ENCODE peak calls at places on chromosome 16, in six cellular contexts. One of them, this sample, is unnamed.

GRCh38 chr16:15829460-15829859 is 27.4 kb downstream of the MYH11 start:
- DNase-seq in RPMI8226: no peak
- DNase-seq in EL: no peak
- DNase-seq in SK-N-DZ: peak
- DNase-seq in Calu3: no peak
- DNase-seq in activated CD4-positive, alpha-beta memory T cell treated with anti-CD3 and anti-CD28 coated beads, Interleukin-2, amount 10 ng/mL, durations not matched to agents 7 days and 5 days: no peak
- DNase-seq in this sample: no peak

GRCh38 chr16:55376045-55376444 is 52.0 kb downstream of the IRX6 start:
- DNase-seq in RPMI8226: no peak
- DNase-seq in SK-N-DZ: no peak
- DNase-seq in activated CD4-positive, alpha-beta memory T cell treated with anti-CD3 and anti-CD28 coated beads, Interleukin-2, amount 10 ng/mL, durations not matched to agents 7 days and 5 days: no peak
- DNase-seq in EL: no peak
- DNase-seq in Calu3: no peak
- DNase-seq in this sample: no peak

GRCh38 chr16:70651524-70651923 is 5.2 kb downstream of the IL34 start:
- DNase-seq in EL: no peak
- DNase-seq in Calu3: no peak
- DNase-seq in activated CD4-positive, alpha-beta memory T cell treated with anti-CD3 and anti-CD28 coated beads, Interleukin-2, amount 10 ng/mL, durations not matched to agents 7 days and 5 days: no peak
- DNase-seq in SK-N-DZ: no peak
- DNase-seq in RPMI8226: no peak
- DNase-seq in this sample: no peak

GRCh38 chr16:59305850-59306249 is 571.7 kb upstream of the GOT2 start:
- DNase-seq in SK-N-DZ: no peak
- DNase-seq in activated CD4-positive, alpha-beta memory T cell treated with anti-CD3 and anti-CD28 coated beads, Interleukin-2, amount 10 ng/mL, durations not matched to agents 7 days and 5 days: no peak
- DNase-seq in RPMI8226: no peak
- DNase-seq in Calu3: no peak
- DNase-seq in EL: peak
- DNase-seq in this sample: no peak

GRCh38 chr16:70735141-70735979 is 49.5 kb upstream of the MTSS2 start:
- DNase-seq in activated CD4-positive, alpha-beta memory T cell treated with anti-CD3 and anti-CD28 coated beads, Interleukin-2, amount 10 ng/mL, durations not matched to agents 7 days and 5 days: no peak
- DNase-seq in Calu3: no peak
- DNase-seq in SK-N-DZ: no peak
- DNase-seq in RPMI8226: no peak
- DNase-seq in EL: peak
- DNase-seq in this sample: no peak

GRCh38 chr16:64627288-64627687 is 494.6 kb downstream of the CDH11 start:
- DNase-seq in SK-N-DZ: no peak
- DNase-seq in RPMI8226: peak
- DNase-seq in activated CD4-positive, alpha-beta memory T cell treated with anti-CD3 and anti-CD28 coated beads, Interleukin-2, amount 10 ng/mL, durations not matched to agents 7 days and 5 days: no peak
- DNase-seq in Calu3: no peak
- DNase-seq in EL: no peak
- DNase-seq in this sample: no peak

GRCh38 chr16:57318240-57318970 is 33.9 kb upstream of the PLLP start:
- DNase-seq in activated CD4-positive, alpha-beta memory T cell treated with anti-CD3 and anti-CD28 coated beads, Interleukin-2, amount 10 ng/mL, durations not matched to agents 7 days and 5 days: no peak
- DNase-seq in SK-N-DZ: no peak
- DNase-seq in EL: peak
- DNase-seq in Calu3: no peak
- DNase-seq in RPMI8226: no peak
- DNase-seq in this sample: no peak

GRCh38 chr16:73154063-73154870 is 106.3 kb upstream of the ZFHX3 start:
- DNase-seq in activated CD4-positive, alpha-beta memory T cell treated with anti-CD3 and anti-CD28 coated beads, Interleukin-2, amount 10 ng/mL, durations not matched to agents 7 days and 5 days: no peak
- DNase-seq in SK-N-DZ: peak
- DNase-seq in EL: no peak
- DNase-seq in Calu3: no peak
- DNase-seq in RPMI8226: no peak
- DNase-seq in this sample: no peak

GRCh38 chr16:81523387-81524115 is 78.9 kb downstream of the CMIP start:
- DNase-seq in EL: peak
- DNase-seq in RPMI8226: no peak
- DNase-seq in SK-N-DZ: no peak
- DNase-seq in activated CD4-positive, alpha-beta memory T cell treated with anti-CD3 and anti-CD28 coated beads, Interleukin-2, amount 10 ng/mL, durations not matched to agents 7 days and 5 days: no peak
- DNase-seq in Calu3: peak
- DNase-seq in this sample: peak

GRCh38 chr16:18792836-18793433 is 2.8 kb upstream of the RPS15A start:
- DNase-seq in EL: no peak
- DNase-seq in Calu3: no peak
- DNase-seq in SK-N-DZ: no peak
- DNase-seq in RPMI8226: no peak
- DNase-seq in activated CD4-positive, alpha-beta memory T cell treated with anti-CD3 and anti-CD28 coated beads, Interleukin-2, amount 10 ng/mL, durations not matched to agents 7 days and 5 days: no peak
- DNase-seq in this sample: no peak

GRCh38 chr16:86732621-86733297 is 154.4 kb downstream of the FOXL1 start:
- DNase-seq in activated CD4-positive, alpha-beta memory T cell treated with anti-CD3 and anti-CD28 coated beads, Interleukin-2, amount 10 ng/mL, durations not matched to agents 7 days and 5 days: no peak
- DNase-seq in SK-N-DZ: no peak
- DNase-seq in RPMI8226: no peak
- DNase-seq in EL: peak
- DNase-seq in Calu3: no peak
- DNase-seq in this sample: no peak

GRCh38 chr16:72689851-72690250 is 358.1 kb downstream of the ZFHX3 start:
- DNase-seq in RPMI8226: no peak
- DNase-seq in Calu3: no peak
- DNase-seq in EL: no peak
- DNase-seq in activated CD4-positive, alpha-beta memory T cell treated with anti-CD3 and anti-CD28 coated beads, Interleukin-2, amount 10 ng/mL, durations not matched to agents 7 days and 5 days: no peak
- DNase-seq in SK-N-DZ: no peak
- DNase-seq in this sample: no peak

GRCh38 chr16:85838381-85838780 is 38.9 kb downstream of the COX4I1 start:
- DNase-seq in activated CD4-positive, alpha-beta memory T cell treated with anti-CD3 and anti-CD28 coated beads, Interleukin-2, amount 10 ng/mL, durations not matched to agents 7 days and 5 days: no peak
- DNase-seq in EL: no peak
- DNase-seq in Calu3: no peak
- DNase-seq in RPMI8226: no peak
- DNase-seq in SK-N-DZ: no peak
- DNase-seq in this sample: no peak

GRCh38 chr16:56841659-56842058 is 23.3 kb upstream of the SLC12A3 start:
- DNase-seq in activated CD4-positive, alpha-beta memory T cell treated with anti-CD3 and anti-CD28 coated beads, Interleukin-2, amount 10 ng/mL, durations not matched to agents 7 days and 5 days: no peak
- DNase-seq in SK-N-DZ: no peak
- DNase-seq in EL: no peak
- DNase-seq in Calu3: no peak
- DNase-seq in RPMI8226: no peak
- DNase-seq in this sample: no peak

GRCh38 chr16:84659656-84660300 is 11.5 kb downstream of the KLHL36 start:
- DNase-seq in activated CD4-positive, alpha-beta memory T cell treated with anti-CD3 and anti-CD28 coated beads, Interleukin-2, amount 10 ng/mL, durations not matched to agents 7 days and 5 days: no peak
- DNase-seq in Calu3: no peak
- DNase-seq in SK-N-DZ: no peak
- DNase-seq in RPMI8226: no peak
- DNase-seq in EL: no peak
- DNase-seq in this sample: no peak

GRCh38 chr16:85750021-85750826 is 672 bp downstream of the C16orf74 start:
- DNase-seq in RPMI8226: peak
- DNase-seq in SK-N-DZ: no peak
- DNase-seq in EL: peak
- DNase-seq in Calu3: no peak
- DNase-seq in activated CD4-positive, alpha-beta memory T cell treated with anti-CD3 and anti-CD28 coated beads, Interleukin-2, amount 10 ng/mL, durations not matched to agents 7 days and 5 days: no peak
- DNase-seq in this sample: no peak

GRCh38 chr16:57118461-57119084 is 26.2 kb downstream of the CPNE2 start:
- DNase-seq in Calu3: no peak
- DNase-seq in EL: peak
- DNase-seq in RPMI8226: no peak
- DNase-seq in SK-N-DZ: no peak
- DNase-seq in activated CD4-positive, alpha-beta memory T cell treated with anti-CD3 and anti-CD28 coated beads, Interleukin-2, amount 10 ng/mL, durations not matched to agents 7 days and 5 days: no peak
- DNase-seq in this sample: no peak

GRCh38 chr16:11852092-11852809 is 909 bp upstream of the RSL1D1 start:
- DNase-seq in Calu3: peak
- DNase-seq in EL: no peak
- DNase-seq in activated CD4-positive, alpha-beta memory T cell treated with anti-CD3 and anti-CD28 coated beads, Interleukin-2, amount 10 ng/mL, durations not matched to agents 7 days and 5 days: no peak
- DNase-seq in RPMI8226: peak
- DNase-seq in SK-N-DZ: peak
- DNase-seq in this sample: no peak

GRCh38 chr16:57736419-57737281 is 1.1 kb downstream of the KATNB1 start:
- DNase-seq in SK-N-DZ: peak
- DNase-seq in Calu3: peak
- DNase-seq in activated CD4-positive, alpha-beta memory T cell treated with anti-CD3 and anti-CD28 coated beads, Interleukin-2, amount 10 ng/mL, durations not matched to agents 7 days and 5 days: peak
- DNase-seq in EL: peak
- DNase-seq in RPMI8226: peak
- DNase-seq in this sample: no peak

GRCh38 chr16:78483124-78483992 is 383.9 kb downstream of the WWOX start:
- DNase-seq in EL: no peak
- DNase-seq in Calu3: peak
- DNase-seq in SK-N-DZ: peak
- DNase-seq in RPMI8226: no peak
- DNase-seq in activated CD4-positive, alpha-beta memory T cell treated with anti-CD3 and anti-CD28 coated beads, Interleukin-2, amount 10 ng/mL, durations not matched to agents 7 days and 5 days: no peak
- DNase-seq in this sample: no peak

GRCh38 chr16:23784811-23785447 is 30.1 kb downstream of the CHP2 start:
- DNase-seq in RPMI8226: no peak
- DNase-seq in Calu3: no peak
- DNase-seq in EL: peak
- DNase-seq in activated CD4-positive, alpha-beta memory T cell treated with anti-CD3 and anti-CD28 coated beads, Interleukin-2, amount 10 ng/mL, durations not matched to agents 7 days and 5 days: no peak
- DNase-seq in SK-N-DZ: no peak
- DNase-seq in this sample: no peak

GRCh38 chr16:69351309-69352027 is at the start of gene TMED6:
- DNase-seq in RPMI8226: no peak
- DNase-seq in SK-N-DZ: no peak
- DNase-seq in EL: no peak
- DNase-seq in activated CD4-positive, alpha-beta memory T cell treated with anti-CD3 and anti-CD28 coated beads, Interleukin-2, amount 10 ng/mL, durations not matched to agents 7 days and 5 days: no peak
- DNase-seq in Calu3: peak
- DNase-seq in this sample: no peak

This sample was measured in effector memory CD8-positive, alpha-beta T cell.